ENCODE peak calls at places on chromosomes 11 and 22, in five cellular contexts. One of them, this sample, is unnamed.
A peak's percentile ranks its signal among the peaks of the same experiment; 100 is the strongest.

GRCh38 chr11:47595029-47595428 is 818 bp upstream of the C1QTNF4 start:
- DNase-seq in spleen: no peak
- DNase-seq in upper lobe of left lung: no peak
- DNase-seq in coronary artery: no peak
- DNase-seq in PC-3: no peak
- DNase-seq in this sample: no peak

GRCh38 chr11:128086794-128087193 is 500.6 kb downstream of the ETS1 start:
- DNase-seq in spleen: no peak
- DNase-seq in upper lobe of left lung: no peak
- DNase-seq in coronary artery: no peak
- DNase-seq in PC-3: no peak
- DNase-seq in this sample: no peak

GRCh38 chr11:130131957-130132850 is 27.4 kb upstream of the ST14 start:
- DNase-seq in spleen: no peak
- DNase-seq in upper lobe of left lung: no peak
- DNase-seq in coronary artery: no peak
- DNase-seq in PC-3: peak; percentile 92
- DNase-seq in this sample: no peak

GRCh38 chr11:59878482-59878881 is at the start of gene OOSP3:
- DNase-seq in spleen: no peak
- DNase-seq in upper lobe of left lung: no peak
- DNase-seq in coronary artery: no peak
- DNase-seq in PC-3: no peak
- DNase-seq in this sample: no peak

GRCh38 chr11:111814567-111814966 is 48.4 kb upstream of the PPP2R1B start:
- DNase-seq in spleen: no peak
- DNase-seq in upper lobe of left lung: no peak
- DNase-seq in coronary artery: no peak
- DNase-seq in PC-3: no peak
- DNase-seq in this sample: no peak

GRCh38 chr22:46551321-46551720 is 13.9 kb upstream of the CELSR1 start:
- DNase-seq in spleen: peak; percentile 51
- DNase-seq in upper lobe of left lung: no peak
- DNase-seq in coronary artery: no peak
- DNase-seq in PC-3: no peak
- DNase-seq in this sample: no peak

GRCh38 chr22:24094966-24095365 is 83.9 kb downstream of the CABIN1 start:
- DNase-seq in spleen: peak; percentile 41
- DNase-seq in upper lobe of left lung: no peak
- DNase-seq in coronary artery: peak; percentile 62
- DNase-seq in PC-3: no peak
- DNase-seq in this sample: no peak

GRCh38 chr11:64294665-64295289 is 3.7 kb downstream of the KCNK4 start:
- DNase-seq in spleen: no peak
- DNase-seq in upper lobe of left lung: no peak
- DNase-seq in coronary artery: no peak
- DNase-seq in PC-3: no peak
- DNase-seq in this sample: no peak

GRCh38 chr11:76129729-76130128 is 76.6 kb downstream of the WNT11 start:
- DNase-seq in spleen: no peak
- DNase-seq in upper lobe of left lung: no peak
- DNase-seq in coronary artery: no peak
- DNase-seq in PC-3: no peak
- DNase-seq in this sample: no peak

GRCh38 chr11:15198284-15198683 is 83.6 kb downstream of the INSC start:
- DNase-seq in spleen: no peak
- DNase-seq in upper lobe of left lung: no peak
- DNase-seq in coronary artery: no peak
- DNase-seq in PC-3: no peak
- DNase-seq in this sample: no peak

GRCh38 chr11:121466063-121466794 is 13.5 kb upstream of the SORL1-AS1 start:
- DNase-seq in spleen: no peak
- DNase-seq in upper lobe of left lung: peak; percentile 45
- DNase-seq in coronary artery: peak; percentile 93
- DNase-seq in PC-3: peak; percentile 99
- DNase-seq in this sample: no peak

GRCh38 chr11:121465709-121466062 is 12.9 kb upstream of the SORL1-AS1 start:
- DNase-seq in spleen: no peak
- DNase-seq in upper lobe of left lung: no peak
- DNase-seq in coronary artery: no peak
- DNase-seq in PC-3: no peak
- DNase-seq in this sample: no peak

GRCh38 chr11:121461843-121462242 is 9.1 kb upstream of the SORL1-AS1 start:
- DNase-seq in spleen: no peak
- DNase-seq in upper lobe of left lung: no peak
- DNase-seq in coronary artery: no peak
- DNase-seq in PC-3: no peak
- DNase-seq in this sample: no peak

GRCh38 chr11:121464352-121464946 is 11.7 kb upstream of the SORL1-AS1 start:
- DNase-seq in spleen: peak; percentile 81
- DNase-seq in upper lobe of left lung: peak; percentile 57
- DNase-seq in coronary artery: peak; percentile 83
- DNase-seq in PC-3: peak; percentile 97
- DNase-seq in this sample: no peak

GRCh38 chr11:121463689-121464335 is 11.0 kb upstream of the SORL1-AS1 start:
- DNase-seq in spleen: no peak
- DNase-seq in upper lobe of left lung: no peak
- DNase-seq in coronary artery: no peak
- DNase-seq in PC-3: peak; percentile 42
- DNase-seq in this sample: no peak
- H3K4me3 ChIP-seq in spleen: no peak overlapping the region
- H3K4me3 ChIP-seq in upper lobe of left lung: no peak overlapping the region
- H3K4me3 ChIP-seq in coronary artery: no peak overlapping the region
- H3K4me3 ChIP-seq in PC-3: peak overlapping the region; percentile 43
- H3K4me3 ChIP-seq in this sample: peak overlapping the region; percentile 22

GRCh38 chr11:1453611-1454386 is 32.8 kb downstream of the MOB2 start:
- DNase-seq in spleen: no peak
- DNase-seq in upper lobe of left lung: peak; percentile 69
- DNase-seq in coronary artery: no peak
- DNase-seq in PC-3: peak; percentile 23
- DNase-seq in this sample: no peak
- TF ChIP-seq CTCF in spleen: peak; percentile 28
- TF ChIP-seq CTCF in upper lobe of left lung: peak; percentile 67
- TF ChIP-seq CTCF in coronary artery: peak; percentile 28
- TF ChIP-seq CTCF in PC-3: peak; percentile 25
- TF ChIP-seq CTCF in this sample: peak; percentile 47

DNA sequence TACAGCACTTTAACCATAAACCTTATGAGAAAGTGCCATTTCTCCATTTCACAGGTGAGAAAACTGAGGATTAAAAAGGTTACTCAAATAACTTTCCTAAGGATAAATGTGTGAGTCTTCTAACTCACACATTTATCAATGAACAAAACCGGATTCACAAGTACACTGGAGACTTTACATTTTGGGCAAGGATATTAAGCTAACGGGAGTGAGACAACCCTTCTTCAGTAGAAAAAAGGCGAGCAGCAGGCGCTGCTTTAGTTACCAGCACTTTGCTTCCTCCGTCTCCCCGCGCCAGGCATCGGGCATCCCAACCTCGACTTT is 356 bp upstream of the TTC12 start:
- DNase-seq in spleen: no peak
- DNase-seq in upper lobe of left lung: no peak
- DNase-seq in coronary artery: no peak
- DNase-seq in PC-3: no peak
- DNase-seq in this sample: no peak
- H3K4me3 ChIP-seq in spleen: peak overlapping the region; percentile 97
- H3K4me3 ChIP-seq in upper lobe of left lung: peak overlapping the region; percentile 85
- H3K4me3 ChIP-seq in coronary artery: peak overlapping the region; percentile 77
- H3K4me3 ChIP-seq in PC-3: peak overlapping the region; percentile 89
- H3K4me3 ChIP-seq in this sample: peak overlapping the region; percentile 69

GRCh38 chr11:62676698-62677097 is 2.2 kb downstream of the UBXN1 start:
- DNase-seq in spleen: no peak
- DNase-seq in upper lobe of left lung: no peak
- DNase-seq in coronary artery: no peak
- DNase-seq in PC-3: no peak
- DNase-seq in this sample: no peak
- TF ChIP-seq CTCF in spleen: no peak
- TF ChIP-seq CTCF in upper lobe of left lung: no peak
- TF ChIP-seq CTCF in coronary artery: no peak
- TF ChIP-seq CTCF in PC-3: no peak
- TF ChIP-seq CTCF in this sample: no peak

GRCh38 chr22:44128961-44129613 is 51.6 kb upstream of the PARVG start:
- DNase-seq in spleen: peak; percentile 27
- DNase-seq in upper lobe of left lung: no peak
- DNase-seq in coronary artery: no peak
- DNase-seq in PC-3: no peak
- DNase-seq in this sample: no peak

GRCh38 chr22:44131412-44131811 is 49.3 kb upstream of the PARVG start:
- DNase-seq in spleen: peak; percentile 13
- DNase-seq in upper lobe of left lung: no peak
- DNase-seq in coronary artery: no peak
- DNase-seq in PC-3: no peak
- DNase-seq in this sample: no peak

GRCh38 chr22:44127353-44127752 is 53.4 kb upstream of the PARVG start:
- DNase-seq in spleen: peak; percentile 57
- DNase-seq in upper lobe of left lung: no peak
- DNase-seq in coronary artery: no peak
- DNase-seq in PC-3: no peak
- DNase-seq in this sample: no peak

GRCh38 chr22:44130076-44130711 is 50.5 kb upstream of the PARVG start:
- DNase-seq in spleen: peak; percentile 18
- DNase-seq in upper lobe of left lung: peak; percentile 59
- DNase-seq in coronary artery: no peak
- DNase-seq in PC-3: no peak
- DNase-seq in this sample: no peak

DNA sequence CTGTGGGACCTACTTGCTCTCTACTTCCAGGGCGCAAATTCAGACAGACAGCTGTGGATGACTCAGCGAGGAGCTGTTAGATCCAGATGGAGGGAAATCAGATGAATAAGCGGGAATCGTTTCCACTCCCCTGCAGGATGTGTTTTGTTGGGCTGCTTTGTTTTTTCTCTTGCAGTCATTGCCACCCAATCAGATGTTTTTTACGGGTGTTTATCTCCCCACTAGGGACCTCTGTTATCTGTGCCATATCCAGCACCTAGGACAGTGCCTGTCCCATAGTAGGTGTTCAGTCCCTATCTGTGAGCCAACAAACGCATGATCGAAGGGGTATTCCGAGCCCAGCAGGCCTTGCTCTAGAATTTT is 51.1 kb upstream of the PARVG start:
- DNase-seq in spleen: peak; percentile 6
- DNase-seq in upper lobe of left lung: no peak
- DNase-seq in coronary artery: no peak
- DNase-seq in PC-3: no peak
- DNase-seq in this sample: no peak
- H3K4me3 ChIP-seq in spleen: no peak overlapping the region
- H3K4me3 ChIP-seq in upper lobe of left lung: no peak overlapping the region
- H3K4me3 ChIP-seq in coronary artery: no peak overlapping the region
- H3K4me3 ChIP-seq in PC-3: no peak overlapping the region
- H3K4me3 ChIP-seq in this sample: no peak overlapping the region

DNA sequence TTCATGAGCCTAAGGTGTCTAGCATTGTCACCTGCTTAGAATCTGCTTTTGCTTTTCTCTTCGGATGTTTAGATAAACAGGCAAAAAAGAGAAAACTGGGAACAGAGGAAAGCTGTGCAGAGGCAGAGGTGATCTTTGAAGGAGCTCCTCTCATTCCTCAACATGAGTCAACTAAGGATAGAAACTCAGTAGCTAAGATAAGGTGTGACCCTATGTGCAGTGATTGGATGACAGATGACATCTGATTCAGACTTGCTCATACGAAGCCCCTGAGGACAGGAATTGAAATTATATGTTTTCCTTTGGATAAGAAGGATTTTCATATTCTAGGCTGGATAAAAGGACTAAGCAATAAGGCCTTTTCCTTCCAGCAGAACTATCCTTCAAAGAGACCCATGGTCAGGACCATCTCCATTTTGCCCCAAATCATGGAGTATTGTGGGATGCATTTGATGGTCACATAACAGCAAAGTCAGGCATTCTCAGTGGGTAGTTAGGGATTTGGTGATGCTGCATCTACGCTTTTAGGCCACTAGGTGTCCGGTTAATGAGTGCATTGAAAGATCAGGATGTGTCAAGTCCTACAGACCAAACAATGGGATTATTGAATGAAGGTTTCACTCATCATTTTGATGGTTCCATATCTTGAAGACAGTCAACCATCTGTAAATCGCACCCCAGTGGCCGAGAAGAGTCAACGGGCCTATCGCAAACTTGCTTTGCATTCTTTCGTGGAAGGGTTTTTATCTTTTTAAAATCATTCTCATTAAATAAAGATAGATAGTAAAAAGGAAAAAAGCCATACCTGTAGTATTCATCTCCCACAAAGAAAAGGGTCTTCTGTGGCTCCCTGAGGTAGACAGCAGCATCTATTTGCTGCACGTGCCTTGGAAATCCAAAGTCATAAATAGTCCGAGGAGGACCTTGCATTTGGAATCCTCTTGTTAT is 32.2 kb downstream of the MMP20 start:
- DNase-seq in spleen: no peak
- DNase-seq in upper lobe of left lung: no peak
- DNase-seq in coronary artery: no peak
- DNase-seq in PC-3: peak; percentile 71
- DNase-seq in this sample: no peak
- TF ChIP-seq CTCF in spleen: peak; percentile 33
- TF ChIP-seq CTCF in upper lobe of left lung: no peak
- TF ChIP-seq CTCF in coronary artery: no peak
- TF ChIP-seq CTCF in PC-3: peak; percentile 91
- TF ChIP-seq CTCF in this sample: peak; percentile 72

DNA sequence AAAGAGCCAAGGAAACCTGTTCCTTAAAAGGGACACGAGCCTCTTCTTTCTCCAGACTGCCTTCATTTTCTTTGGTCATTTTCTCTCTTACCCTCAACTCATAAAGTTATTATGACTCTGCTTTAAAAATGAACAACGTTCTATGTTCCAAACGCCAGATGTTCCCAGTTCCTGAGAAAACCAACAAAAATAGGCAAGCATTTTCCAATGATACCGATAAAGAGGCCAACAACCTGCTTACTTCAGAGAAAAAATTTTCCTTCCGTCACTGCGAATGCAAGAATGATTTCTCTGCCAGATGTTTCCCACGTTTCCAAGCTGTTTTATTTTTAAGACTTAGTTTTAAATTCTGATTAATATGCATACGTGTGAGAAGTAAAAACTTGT is 315 bp upstream of the TRPC6 start:
- DNase-seq in spleen: no peak
- DNase-seq in upper lobe of left lung: no peak
- DNase-seq in coronary artery: no peak
- DNase-seq in PC-3: no peak
- DNase-seq in this sample: no peak
- H3K4me3 ChIP-seq in spleen: no peak overlapping the region
- H3K4me3 ChIP-seq in upper lobe of left lung: peak overlapping the region; percentile 47
- H3K4me3 ChIP-seq in coronary artery: peak overlapping the region; percentile 84
- H3K4me3 ChIP-seq in PC-3: no peak overlapping the region
- H3K4me3 ChIP-seq in this sample: no peak overlapping the region